ENCODE peak calls at places on chromosomes 6 and 20, in four cellular contexts. I is H1, V is K562, S is HepG2. B is an unnamed sample.

GRCh38 chr6:22353036-22353560 is 56.3 kb upstream of the PRL start:
- DNase-seq in V (no peak), S (no peak), I (no peak), B (no peak)

GRCh38 chr6:155154158-155154830 is 109.5 kb upstream of the CLDN20 start:
- DNase-seq in I (no peak), V (peak; percentile 79), S (peak; percentile 30), B (no peak)

GRCh38 chr20:24777746-24778145 is 171.3 kb upstream of the CST7 start:
- DNase-seq in I (no peak), V (no peak), S (no peak), B (no peak)

GRCh38 chr20:32828029-32828666 is 8.4 kb downstream of the MAPRE1 start:
- DNase-seq in I (no peak), S (no peak), V (no peak), B (no peak)

GRCh38 chr6:73340048-73340447 is 14.0 kb downstream of the DPPA5 start:
- DNase-seq in V (no peak), I (no peak), S (no peak), B (no peak)

GRCh38 chr6:170050591-170051041 is 240.3 kb downstream of the DLL1 start:
- DNase-seq in V (no peak), I (no peak), S (no peak), B (no peak)

GRCh38 chr6:88168362-88168761 is 2.2 kb upstream of the CNR1 start:
- DNase-seq in I (no peak), S (no peak), V (no peak), B (no peak)

GRCh38 chr20:43543138-43543537 is 15.7 kb upstream of the SGK2 start:
- DNase-seq in S (no peak), I (no peak), V (no peak), B (no peak)

GRCh38 chr6:100693249-100693927 is 187.7 kb downstream of the ASCC3 start:
- DNase-seq in I (no peak), S (no peak), V (no peak), B (no peak)

GRCh38 chr6:99270030-99270429 is 79.4 kb downstream of the FAXC start:
- DNase-seq in I (no peak), S (no peak), V (no peak), B (no peak)

GRCh38 chr6:87926072-87926471 is 121.6 kb upstream of the SPACA1 start:
- DNase-seq in I (no peak), V (no peak), S (no peak), B (no peak)

GRCh38 chr20:51978081-51978501 is 175.8 kb upstream of the SALL4 start:
- DNase-seq in S (no peak), I (no peak), V (no peak), B (no peak)

GRCh38 chr6:157020398-157021266 is 243.5 kb downstream of the ARID1B start:
- DNase-seq in S (peak; percentile 51), V (peak; percentile 78), I (no peak), B (peak; percentile 57)

GRCh38 chr6:73393278-73393677 is 1.4 kb upstream of the DDX43 start:
- DNase-seq in V (no peak), I (no peak), S (no peak), B (no peak)

GRCh38 chr6:17004269-17004668 is 97.6 kb upstream of the STMND1 start:
- DNase-seq in V (no peak), S (no peak), I (no peak), B (no peak)

GRCh38 chr20:53826090-53826489 is 232.5 kb upstream of the ZNF217 start:
- DNase-seq in I (no peak), V (no peak), S (no peak), B (no peak)

GRCh38 chr6:11172501-11173337 is 59.7 kb downstream of the NEDD9 start:
- DNase-seq in S (peak; percentile 66), V (peak; percentile 76), I (peak; percentile 49), B (peak; percentile 64)

GRCh38 chr6:134519456-134519855 is 201.5 kb upstream of the SGK1 start:
- DNase-seq in V (peak; percentile 58), I (no peak), S (no peak), B (no peak)

GRCh38 chr6:168016176-168016620 is 18.7 kb downstream of the KIF25 start:
- DNase-seq in S (no peak), V (no peak), I (no peak), B (no peak)

GRCh38 chr6:116766506-116767176 is 1.1 kb upstream of the FAM162B start:
- DNase-seq in S (no peak), V (peak; percentile 78), I (no peak), B (no peak)

GRCh38 chr20:23317081-23317480 is 33.5 kb upstream of the NXT1 start:
- DNase-seq in I (no peak), S (no peak), V (no peak), B (no peak)

GRCh38 chr6:42935322-42935721 is 6.0 kb downstream of the CNPY3 start:
- DNase-seq in V (no peak), S (no peak), I (no peak), B (no peak)

GRCh38 chr20:60113771-60114170 is 155.5 kb downstream of the CDH26 start:
- DNase-seq in S (no peak), V (no peak), I (no peak), B (no peak)

DNA sequence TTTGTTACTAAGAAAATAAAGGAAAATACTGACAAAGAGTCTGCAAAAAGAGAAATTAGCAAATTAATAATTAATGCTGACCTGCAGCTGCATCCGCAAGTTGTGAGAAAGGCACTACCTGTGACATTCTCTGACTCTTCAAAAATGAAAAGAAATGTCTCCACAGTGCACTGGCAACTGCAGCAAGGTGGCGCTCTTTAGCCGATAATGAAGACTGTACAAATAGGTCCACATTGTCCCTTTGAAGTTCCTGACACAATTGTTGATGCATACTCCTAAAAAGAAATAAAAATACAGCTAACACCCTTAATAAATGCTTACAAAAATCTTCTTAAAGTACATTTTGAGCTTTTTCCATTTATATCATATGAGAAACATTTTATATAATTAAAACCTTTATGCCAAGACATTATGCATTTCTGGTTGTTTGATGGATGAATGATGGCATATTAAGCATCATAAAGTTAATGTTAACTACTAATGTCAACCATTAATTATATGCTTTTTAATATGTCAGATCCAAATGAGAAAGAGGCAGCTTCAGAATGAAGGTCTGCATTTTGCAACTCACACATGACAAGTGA is 96.5 kb downstream of the MMS22L start:
- DNase-seq in S (peak; percentile 66), I (peak; percentile 9), V (peak; percentile 77), B (peak; percentile 6)
- TF ChIP-seq PHF8 in S (no peak), I (no peak), V (no peak), B (no peak)

GRCh38 chr6:33390173-33390572 is 1.4 kb upstream of the KIFC1 start:
- DNase-seq in V (no peak), S (no peak), I (no peak), B (no peak)

GRCh38 chr6:33391278-33392167 is at the start of gene KIFC1:
- DNase-seq in V (peak; percentile 100), I (peak; percentile 99), S (peak; percentile 100), B (peak; percentile 99)

GRCh38 chr6:33392979-33393378 is 1.4 kb downstream of the KIFC1 start:
- DNase-seq in V (no peak), S (no peak), I (no peak), B (no peak)

GRCh38 chr6:33390767-33391277 is 801 bp upstream of the KIFC1 start:
- DNase-seq in I (no peak), V (no peak), S (no peak), B (no peak)

GRCh38 chr6:33392168-33392947 is 735 bp downstream of the KIFC1 start:
- DNase-seq in V (peak; percentile 58), S (no peak), I (no peak), B (no peak)
- TF ChIP-seq PHF8 in V (no peak), S (no peak), I (no peak), B (no peak)

GRCh38 chr6:2988426-2989331 is 11.0 kb upstream of the NQO2 start:
- DNase-seq in I (peak; percentile 84), S (peak; percentile 86), V (peak; percentile 96), B (peak; percentile 93)
- TF ChIP-seq PHF8 in I (peak; percentile 69), S (peak; percentile 70), V (peak; percentile 79), B (peak; percentile 21)

GRCh38 chr6:139409026-139409425 is 34.6 kb upstream of the CITED2 start:
- DNase-seq in V (no peak), S (no peak), I (no peak), B (no peak)
- TF ChIP-seq PHF8 in V (no peak), S (no peak), I (no peak), B (no peak)

DNA sequence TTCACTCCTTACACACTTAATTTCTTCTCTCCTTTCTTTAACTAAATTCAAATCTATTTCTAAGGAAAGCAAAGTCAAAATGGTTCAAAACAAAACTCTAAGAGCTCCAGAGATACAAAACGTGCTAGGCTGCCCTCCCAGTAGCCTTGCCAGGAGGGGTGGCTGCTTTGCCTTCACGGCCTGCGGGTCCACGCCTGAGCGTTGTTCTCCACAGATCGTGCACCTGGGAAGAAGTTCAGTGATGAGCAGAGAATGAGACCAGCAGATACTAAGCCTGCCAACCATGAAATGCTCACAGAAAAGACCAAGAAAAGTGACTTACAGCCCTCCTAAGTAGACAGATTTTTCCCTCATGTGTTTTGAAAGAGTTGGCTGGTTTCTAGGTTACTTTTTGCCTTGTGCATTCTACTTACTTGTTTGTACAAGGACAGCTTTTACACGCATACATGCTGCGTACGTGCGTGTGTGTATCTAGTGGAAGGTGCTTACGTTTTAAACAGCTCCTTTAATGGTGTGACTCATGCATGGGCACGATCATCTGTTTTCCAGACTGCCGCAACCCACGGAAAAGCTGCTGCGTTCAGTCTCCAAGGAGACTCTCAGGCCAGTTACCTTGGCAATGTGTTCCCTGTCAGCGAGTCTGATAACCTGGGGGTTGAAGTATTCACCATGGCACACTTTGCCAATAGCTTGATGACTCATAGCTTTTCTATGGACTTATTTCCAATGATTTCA is 32.4 kb upstream of the PBOV1 start:
- DNase-seq in I (no peak), S (no peak), V (no peak), B (no peak)
- TF ChIP-seq PHF8 in I (no peak), S (no peak), V (no peak), B (no peak)